ENCODE peak calls at places on chromosomes 4 and X, in five cellular contexts. One of them, this sample, is unnamed.

GRCh38 chr4:179867300-179867878 is 2375.8 kb upstream of the TENM3 start:
- DNase-seq in SW 1271: no peak
- DNase-seq in SHP77 treated with DMSO at 0.1 percent for 48 hours: peak
- DNase-seq in EH: no peak
- DNase-seq in ACHN: peak
- DNase-seq in this sample: peak

GRCh38 chrX:68146054-68146453 is 287.2 kb downstream of the OPHN1 start:
- DNase-seq in SW 1271: peak
- DNase-seq in SHP77 treated with DMSO at 0.1 percent for 48 hours: no peak
- DNase-seq in EH: peak
- DNase-seq in ACHN: peak
- DNase-seq in this sample: peak

GRCh38 chrX:21683910-21684309 is 25.8 kb upstream of the KLHL34 start:
- DNase-seq in SW 1271: no peak
- DNase-seq in SHP77 treated with DMSO at 0.1 percent for 48 hours: no peak
- DNase-seq in EH: peak
- DNase-seq in ACHN: no peak
- DNase-seq in this sample: no peak

GRCh38 chrX:129678176-129678880 is 23.6 kb upstream of the APLN start:
- DNase-seq in SW 1271: peak
- DNase-seq in SHP77 treated with DMSO at 0.1 percent for 48 hours: peak
- DNase-seq in EH: peak
- DNase-seq in ACHN: peak
- DNase-seq in this sample: peak

GRCh38 chr4:187236491-187236890 is 512.8 kb upstream of the FAT1 start:
- DNase-seq in SW 1271: no peak
- DNase-seq in SHP77 treated with DMSO at 0.1 percent for 48 hours: no peak
- DNase-seq in EH: peak
- DNase-seq in ACHN: peak
- DNase-seq in this sample: no peak

GRCh38 chrX:41050359-41050758 is 34.9 kb upstream of the USP9X start:
- DNase-seq in SW 1271: no peak
- DNase-seq in SHP77 treated with DMSO at 0.1 percent for 48 hours: no peak
- DNase-seq in EH: no peak
- DNase-seq in ACHN: no peak
- DNase-seq in this sample: no peak

GRCh38 chrX:16431266-16431665 is 218.7 kb upstream of the S100G start:
- DNase-seq in SW 1271: no peak
- DNase-seq in SHP77 treated with DMSO at 0.1 percent for 48 hours: no peak
- DNase-seq in EH: no peak
- DNase-seq in ACHN: no peak
- DNase-seq in this sample: no peak

GRCh38 chrX:113580486-113580885 is 739.9 kb upstream of the AMOT start:
- DNase-seq in SW 1271: no peak
- DNase-seq in SHP77 treated with DMSO at 0.1 percent for 48 hours: no peak
- DNase-seq in EH: no peak
- DNase-seq in ACHN: no peak
- DNase-seq in this sample: no peak

GRCh38 chr4:153153339-153153851 is 50.8 kb upstream of the TRIM2 start:
- DNase-seq in SW 1271: no peak
- DNase-seq in SHP77 treated with DMSO at 0.1 percent for 48 hours: no peak
- DNase-seq in EH: peak
- DNase-seq in ACHN: peak
- DNase-seq in this sample: peak

This sample was measured in HT-29.